ENCODE peak calls at places on chromosome 12, in nine cellular contexts. C is K562, N is psoas muscle, K is neural progenitor cell, Z is prostate gland, A is sigmoid colon, I is right lobe of liver, T is heart left ventricle, F is ascending aorta. W is an unnamed sample.

GRCh38 chr12:26701604-26702215 is 131.3 kb downstream of the ITPR2 start:
- DNase-seq in C (peak; percentile 14), Z (no peak), A (no peak), I (no peak), F (no peak), T (no peak), N (no peak), K (peak; percentile 71), W (no peak)

GRCh38 chr12:62711626-62712305 is 223.2 kb downstream of the PPM1H start:
- DNase-seq in Z (no peak), A (no peak), F (no peak), K (peak; percentile 74), C (no peak), T (no peak), N (no peak), I (no peak), W (no peak)

GRCh38 chr12:49929581-49929980 is 21.0 kb upstream of the AQP2 start:
- DNase-seq in F (peak; percentile 34), Z (no peak), A (no peak), C (no peak), T (no peak), N (no peak), K (no peak), I (no peak), W (no peak)

GRCh38 chr12:122356192-122356635 is 66.3 kb downstream of the CLIP1 start:
- DNase-seq in Z (peak; percentile 19), N (no peak), K (peak; percentile 56), T (peak; percentile 26), F (no peak), A (no peak), I (no peak), C (peak; percentile 61), W (no peak)

GRCh38 chr12:93502802-93503623 is 35.7 kb downstream of the MRPL42 start:
- DNase-seq in Z (peak; percentile 36), T (peak; percentile 39), I (no peak), F (peak; percentile 67), N (no peak), A (no peak), C (peak; percentile 20), K (peak; percentile 56), W (peak; percentile 35)

GRCh38 chr12:14577344-14577743 is 9.7 kb upstream of the PLBD1 start:
- DNase-seq in C (no peak), Z (no peak), T (no peak), K (no peak), F (no peak), A (no peak), I (no peak), N (no peak), W (no peak)

GRCh38 chr12:132610051-132610759 is at the start of gene LRCOL1:
- DNase-seq in A (no peak), K (peak; percentile 21), F (no peak), T (peak; percentile 71), C (no peak), Z (no peak), I (no peak), N (peak; percentile 56), W (no peak)

GRCh38 chr12:89568484-89568883 is 42.6 kb upstream of the POC1B start:
- DNase-seq in T (no peak), Z (no peak), A (no peak), I (no peak), N (no peak), F (no peak), C (no peak), K (no peak), W (no peak)

GRCh38 chr12:131711551-131712205 is 788 bp downstream of the SFSWAP start:
- DNase-seq in N (no peak), Z (no peak), T (no peak), K (peak; percentile 21), C (peak; percentile 36), A (no peak), I (no peak), F (no peak), W (no peak)

GRCh38 chr12:131860472-131861260 is 32.5 kb downstream of the MMP17 start:
- DNase-seq in A (no peak), T (no peak), K (peak; percentile 60), N (peak; percentile 76), Z (no peak), I (peak; percentile 93), F (no peak), C (peak; percentile 70), W (no peak)

GRCh38 chr12:12172106-12172511 is 94.7 kb downstream of the LRP6 start:
- DNase-seq in F (no peak), N (no peak), A (no peak), Z (peak; percentile 32), K (no peak), I (no peak), C (no peak), T (no peak), W (no peak)

GRCh38 chr12:19088576-19088975 is 41.0 kb upstream of the PLEKHA5 start:
- DNase-seq in A (no peak), I (no peak), Z (no peak), T (no peak), K (no peak), F (no peak), N (no peak), C (no peak), W (no peak)

GRCh38 chr12:97572220-97572619 is 109.6 kb downstream of the RMST start:
- DNase-seq in Z (no peak), K (no peak), I (no peak), F (no peak), T (no peak), C (no peak), N (no peak), A (no peak), W (no peak)

GRCh38 chr12:13471471-13471870 is 274.9 kb downstream of the EMP1 start:
- DNase-seq in F (no peak), I (no peak), Z (no peak), N (no peak), A (no peak), C (no peak), T (no peak), K (no peak), W (no peak)

GRCh38 chr12:58288191-58288590 is 346.8 kb downstream of the ATP23 start:
- DNase-seq in K (no peak), A (no peak), C (no peak), I (no peak), T (no peak), N (no peak), F (no peak), Z (no peak), W (no peak)

GRCh38 chr12:79844693-79845092 is 90.2 kb downstream of the PPP1R12A start:
- DNase-seq in Z (no peak), N (no peak), K (no peak), F (no peak), I (no peak), C (peak; percentile 32), A (no peak), T (no peak), W (no peak)

GRCh38 chr12:52019123-52019770 is 12.5 kb downstream of the TAMALIN start:
- DNase-seq in C (no peak), K (no peak), A (peak; percentile 63), N (no peak), I (no peak), T (no peak), F (no peak), Z (no peak), W (peak; percentile 62)

GRCh38 chr12:88258396-88258795 is 116.3 kb downstream of the TMTC3 start:
- DNase-seq in Z (no peak), N (no peak), T (no peak), I (no peak), F (no peak), K (no peak), A (no peak), C (no peak), W (no peak)

GRCh38 chr12:12138203-12139154 is 67.7 kb downstream of the BCL2L14 start:
- DNase-seq in F (no peak), I (no peak), T (no peak), N (no peak), K (no peak), C (no peak), Z (no peak), A (no peak), W (no peak)

GRCh38 chr12:63928305-63928704 is 83.8 kb downstream of the SRGAP1 start:
- DNase-seq in T (no peak), N (no peak), C (no peak), F (no peak), Z (no peak), K (no peak), I (no peak), A (no peak), W (no peak)
- TF ChIP-seq CTCF in T (no peak), N (no peak), C (no peak), F (no peak), Z (no peak), K (no peak), I (no peak), A (no peak), W (no peak)

GRCh38 chr12:127487031-127487430 is 779.9 kb upstream of the TMEM132C start:
- DNase-seq in N (no peak), I (no peak), F (no peak), A (no peak), C (no peak), Z (no peak), K (no peak), T (no peak), W (no peak)
- H3K27ac ChIP-seq in N (no peak overlapping the region), I (no peak overlapping the region), F (no peak overlapping the region), A (no peak overlapping the region), C (no peak overlapping the region), Z (no peak overlapping the region), K (no peak overlapping the region), T (no peak overlapping the region), W (no peak overlapping the region)

GRCh38 chr12:124713436-124714082 is 146.1 kb upstream of the NCOR2 start:
- DNase-seq in K (peak; percentile 47), C (no peak), Z (no peak), T (peak; percentile 50), F (peak; percentile 70), N (no peak), A (peak; percentile 81), I (no peak), W (no peak)
- H3K4me3 ChIP-seq in K (no peak overlapping the region), C (no peak overlapping the region), Z (no peak overlapping the region), T (no peak overlapping the region), F (peak overlapping the region; percentile 48), N (peak overlapping the region; percentile 40), A (peak overlapping the region; percentile 13), I (peak overlapping the region; percentile 18), W (peak overlapping the region; percentile 6)

GRCh38 chr12:25585021-25585523 is 32.0 kb upstream of the LMNTD1 start:
- DNase-seq in I (no peak), C (no peak), N (no peak), A (peak; percentile 80), Z (peak; percentile 79), F (peak; percentile 69), K (no peak), T (no peak), W (no peak)

GRCh38 chr12:25587346-25587745 is 34.3 kb upstream of the LMNTD1 start:
- DNase-seq in Z (no peak), N (no peak), I (no peak), T (no peak), A (no peak), F (no peak), K (no peak), C (no peak), W (no peak)

GRCh38 chr12:25581067-25581466 is 28.0 kb upstream of the LMNTD1 start:
- DNase-seq in N (no peak), Z (no peak), K (no peak), C (no peak), A (no peak), F (no peak), I (no peak), T (no peak), W (no peak)

GRCh38 chr12:25585662-25586061 is 32.6 kb upstream of the LMNTD1 start:
- DNase-seq in K (no peak), I (no peak), T (no peak), C (no peak), N (no peak), Z (no peak), A (no peak), F (no peak), W (no peak)

GRCh38 chr12:25583545-25583944 is 30.5 kb upstream of the LMNTD1 start:
- DNase-seq in K (peak; percentile 17), T (peak; percentile 14), F (no peak), Z (no peak), N (no peak), A (no peak), C (no peak), I (no peak), W (no peak)
- TF ChIP-seq CTCF in K (peak; percentile 38), T (peak; percentile 27), F (no peak), Z (peak; percentile 21), N (no peak), A (no peak), C (peak; percentile 49), I (peak; percentile 48), W (peak; percentile 47)

W was measured in dorsolateral prefrontal cortex.